ENCODE peak calls at places on chromosomes 7 and 10, in six cellular contexts. B, S, V, G, D and J are unnamed samples.

GRCh38 chr10:43093423-43094090 is 16.7 kb downstream of the RET start:
- DNase-seq in B (no peak), S (no peak), V (no peak), G (no peak), D (peak; percentile 40), J (peak; percentile 34)

GRCh38 chr7:159027803-159028455 is 116.7 kb downstream of the VIPR2 start:
- DNase-seq in B (no peak), S (no peak), V (no peak), G (no peak), D (no peak), J (no peak)

GRCh38 chr10:71684356-71685173 is 35.0 kb downstream of the C10orf105 start:
- DNase-seq in B (peak; percentile 11), S (no peak), V (peak; percentile 61), G (no peak), D (peak; percentile 56), J (no peak)

GRCh38 chr10:102596506-102596971 is 47.7 kb upstream of the TRIM8 start:
- DNase-seq in B (no peak), S (peak; percentile 64), V (peak; percentile 54), G (no peak), D (peak; percentile 60), J (peak; percentile 69)

GRCh38 chr7:34019431-34019830 is 114.1 kb downstream of the BMPER start:
- DNase-seq in B (no peak), S (no peak), V (no peak), G (no peak), D (no peak), J (no peak)

GRCh38 chr10:110420401-110421193 is 77.1 kb upstream of the DUSP5 start:
- DNase-seq in B (no peak), S (no peak), V (peak; percentile 39), G (no peak), D (peak; percentile 50), J (no peak)

GRCh38 chr7:97004237-97004930 is 969 bp upstream of the DLX6 start:
- DNase-seq in B (no peak), S (peak; percentile 97), V (no peak), G (no peak), D (no peak), J (no peak)

GRCh38 chr7:82760092-82760491 is 316.5 kb upstream of the CACNA2D1 start:
- DNase-seq in B (no peak), S (no peak), V (no peak), G (no peak), D (no peak), J (no peak)

GRCh38 chr10:84540617-84541288 is 212.4 kb downstream of the CCSER2 start:
- DNase-seq in B (peak; percentile 65), S (no peak), V (peak; percentile 87), G (peak; percentile 23), D (no peak), J (peak; percentile 30)

GRCh38 chr7:30990316-30991029 is 26.7 kb downstream of the GHRHR start:
- DNase-seq in B (no peak), S (no peak), V (no peak), G (no peak), D (no peak), J (no peak)

GRCh38 chr10:90435296-90435695 is 422.5 kb downstream of the HTR7 start:
- DNase-seq in B (no peak), S (no peak), V (no peak), G (no peak), D (no peak), J (no peak)

GRCh38 chr7:2808891-2809660 is 35.0 kb downstream of the GNA12 start:
- DNase-seq in B (no peak), S (no peak), V (no peak), G (no peak), D (peak; percentile 75), J (no peak)

GRCh38 chr7:73773700-73774517 is 3.8 kb upstream of the CLDN3 start:
- DNase-seq in B (no peak), S (no peak), V (no peak), G (no peak), D (peak; percentile 19), J (peak; percentile 29)

GRCh38 chr7:134593530-134594392 is 44.9 kb downstream of the AKR1B15 start:
- DNase-seq in B (no peak), S (no peak), V (no peak), G (peak; percentile 97), D (no peak), J (peak; percentile 96)

GRCh38 chr7:29567174-29567573 is 3.5 kb downstream of the PRR15 start:
- DNase-seq in B (no peak), S (no peak), V (no peak), G (no peak), D (no peak), J (no peak)

GRCh38 chr10:23070819-23071218 is 24.6 kb upstream of the MSRB2 start:
- DNase-seq in B (no peak), S (peak; percentile 1), V (no peak), G (no peak), D (no peak), J (no peak)

GRCh38 chr7:96212474-96212873 is 109.4 kb downstream of the SLC25A13 start:
- DNase-seq in B (no peak), S (no peak), V (no peak), G (no peak), D (no peak), J (no peak)

GRCh38 chr10:13769926-13770325 is 183.2 kb downstream of the PRPF18 start:
- DNase-seq in B (no peak), S (no peak), V (no peak), G (no peak), D (peak; percentile 99), J (no peak)

GRCh38 chr10:101769541-101770180 is 6.3 kb downstream of the FGF8 start:
- DNase-seq in B (no peak), S (no peak), V (no peak), G (no peak), D (no peak), J (no peak)

GRCh38 chr7:158055726-158056510 is 531.7 kb downstream of the PTPRN2 start:
- DNase-seq in B (no peak), S (no peak), V (no peak), G (no peak), D (no peak), J (no peak)

GRCh38 chr10:79128923-79129305 is 60.1 kb downstream of the ZMIZ1 start:
- DNase-seq in B (no peak), S (no peak), V (no peak), G (no peak), D (no peak), J (no peak)

GRCh38 chr7:12965767-12966166 is 278.3 kb downstream of the ARL4A start:
- DNase-seq in B (no peak), S (no peak), V (no peak), G (no peak), D (no peak), J (no peak)

GRCh38 chr10:121033371-121033770 is 182.2 kb downstream of the WDR11 start:
- DNase-seq in B (no peak), S (no peak), V (no peak), G (peak; percentile 14), D (no peak), J (no peak)

GRCh38 chr10:69087600-69088470 is at the start of gene SRGN:
- DNase-seq in B (peak; percentile 68), S (no peak), V (peak; percentile 87), G (peak; percentile 69), D (peak; percentile 98), J (peak; percentile 80)

GRCh38 chr10:122152544-122152943 is 118.6 kb upstream of the BTBD16 start:
- DNase-seq in B (no peak), S (no peak), V (no peak), G (peak; percentile 96), D (no peak), J (peak; percentile 95)

GRCh38 chr7:159126496-159127345 is 17.9 kb downstream of the VIPR2 start:
- DNase-seq in B (no peak), S (no peak), V (no peak), G (no peak), D (no peak), J (no peak)

GRCh38 chr10:117005454-117006055 is 568 bp upstream of the SHTN1 start:
- DNase-seq in B (no peak), S (peak; percentile 75), V (no peak), G (peak; percentile 73), D (no peak), J (peak; percentile 9)

GRCh38 chr10:10394933-10395658 is 622.6 kb upstream of the CELF2 start:
- DNase-seq in B (no peak), S (no peak), V (no peak), G (no peak), D (peak; percentile 48), J (no peak)

GRCh38 chr7:1458676-1459511 is at the start of gene MICALL2:
- DNase-seq in B (peak; percentile 21), S (peak; percentile 43), V (peak; percentile 68), G (no peak), D (peak; percentile 29), J (peak; percentile 95)

GRCh38 chr10:101718681-101719275 is 23.8 kb upstream of the FBXW4 start:
- DNase-seq in B (no peak), S (no peak), V (no peak), G (no peak), D (no peak), J (no peak)

GRCh38 chr10:110534571-110534970 is 32.9 kb upstream of the SMC3 start:
- DNase-seq in B (no peak), S (no peak), V (no peak), G (no peak), D (no peak), J (no peak)

GRCh38 chr7:93053946-93054943 is 63.5 kb downstream of the SAMD9 start:
- DNase-seq in B (no peak), S (no peak), V (no peak), G (no peak), D (peak; percentile 49), J (no peak)

GRCh38 chr7:129574487-129574886 is 37.0 kb upstream of the NRF1 start:
- DNase-seq in B (no peak), S (no peak), V (no peak), G (no peak), D (no peak), J (peak; percentile 100)

GRCh38 chr10:43960981-43961380 is 312.3 kb upstream of the ZNF32 start:
- DNase-seq in B (no peak), S (no peak), V (no peak), G (no peak), D (no peak), J (no peak)

GRCh38 chr10:100934084-100934659 is 21.4 kb downstream of the SLF2 start:
- DNase-seq in B (no peak), S (no peak), V (no peak), G (no peak), D (peak; percentile 15), J (no peak)

GRCh38 chr7:20107582-20107981 is 109.6 kb downstream of the MACC1 start:
- DNase-seq in B (no peak), S (peak; percentile 28), V (no peak), G (no peak), D (no peak), J (no peak)

GRCh38 chr7:32779167-32779566 is 112.4 kb downstream of the KBTBD2 start:
- DNase-seq in B (no peak), S (no peak), V (no peak), G (no peak), D (no peak), J (no peak)